ENCODE peak calls at places on chromosome 4, in five cellular contexts. J, Q, R, I and A are unnamed samples.

GRCh38 chr4:3047464-3048286 is 26.7 kb downstream of the HTT-AS start:
- DNase-seq in J (peak), Q (peak), R (peak), I (peak), A (peak)

GRCh38 chr4:7917669-7918068 is 22.0 kb downstream of the AFAP1 start:
- DNase-seq in J (no peak), Q (no peak), R (no peak), I (no peak), A (no peak)

GRCh38 chr4:56465599-56466295 is 1.7 kb upstream of the SRP72 start:
- DNase-seq in J (no peak), Q (no peak), R (no peak), I (no peak), A (no peak)

GRCh38 chr4:48078862-48079655 is 55.0 kb downstream of the TXK start:
- DNase-seq in J (no peak), Q (no peak), R (no peak), I (no peak), A (no peak)

GRCh38 chr4:39037491-39037825 is 5.2 kb upstream of the TMEM156 start:
- DNase-seq in J (no peak), Q (no peak), R (no peak), I (peak), A (no peak)

GRCh38 chr4:21946858-21947257 is 1.7 kb downstream of the KCNIP4 start:
- DNase-seq in J (no peak), Q (no peak), R (no peak), I (no peak), A (no peak)

GRCh38 chr4:176479745-176480144 is 160.0 kb downstream of the SPCS3 start:
- DNase-seq in J (no peak), Q (no peak), R (no peak), I (no peak), A (no peak)

GRCh38 chr4:91851456-91851855 is 452.3 kb upstream of the GRID2 start:
- DNase-seq in J (no peak), Q (no peak), R (no peak), I (no peak), A (no peak)

GRCh38 chr4:1660948-1661677 is 23.0 kb downstream of the FAM53A start:
- DNase-seq in J (no peak), Q (no peak), R (no peak), I (no peak), A (no peak)

GRCh38 chr4:79492148-79492547 is 84.1 kb upstream of the GK2 start:
- DNase-seq in J (no peak), Q (no peak), R (no peak), I (no peak), A (no peak)

GRCh38 chr4:166839615-166840251 is 394.6 kb downstream of the SPOCK3 start:
- DNase-seq in J (no peak), Q (no peak), R (no peak), I (no peak), A (no peak)

GRCh38 chr4:177785000-177785399 is 342.8 kb upstream of the AGA start:
- DNase-seq in J (no peak), Q (no peak), R (no peak), I (no peak), A (no peak)

GRCh38 chr4:145618210-145618911 is 824 bp upstream of the MMAA start:
- DNase-seq in J (peak), Q (peak), R (peak), I (peak), A (no peak)

GRCh38 chr4:168679397-168680176 is 182.7 kb downstream of the PALLD start:
- DNase-seq in J (no peak), Q (no peak), R (peak), I (peak), A (no peak)

GRCh38 chr4:30720021-30720655 is at the start of gene PCDH7:
- DNase-seq in J (no peak), Q (no peak), R (peak), I (peak), A (no peak)

GRCh38 chr4:182604161-182604591 is 313.0 kb downstream of the DCTD start:
- DNase-seq in J (no peak), Q (no peak), R (peak), I (no peak), A (no peak)

GRCh38 chr4:17336524-17336941 is 175.4 kb downstream of the QDPR start:
- DNase-seq in J (peak), Q (peak), R (no peak), I (no peak), A (no peak)

GRCh38 chr4:53307210-53307609 is 58.7 kb downstream of the SCFD2 start:
- DNase-seq in J (no peak), Q (no peak), R (no peak), I (no peak), A (no peak)

DNA sequence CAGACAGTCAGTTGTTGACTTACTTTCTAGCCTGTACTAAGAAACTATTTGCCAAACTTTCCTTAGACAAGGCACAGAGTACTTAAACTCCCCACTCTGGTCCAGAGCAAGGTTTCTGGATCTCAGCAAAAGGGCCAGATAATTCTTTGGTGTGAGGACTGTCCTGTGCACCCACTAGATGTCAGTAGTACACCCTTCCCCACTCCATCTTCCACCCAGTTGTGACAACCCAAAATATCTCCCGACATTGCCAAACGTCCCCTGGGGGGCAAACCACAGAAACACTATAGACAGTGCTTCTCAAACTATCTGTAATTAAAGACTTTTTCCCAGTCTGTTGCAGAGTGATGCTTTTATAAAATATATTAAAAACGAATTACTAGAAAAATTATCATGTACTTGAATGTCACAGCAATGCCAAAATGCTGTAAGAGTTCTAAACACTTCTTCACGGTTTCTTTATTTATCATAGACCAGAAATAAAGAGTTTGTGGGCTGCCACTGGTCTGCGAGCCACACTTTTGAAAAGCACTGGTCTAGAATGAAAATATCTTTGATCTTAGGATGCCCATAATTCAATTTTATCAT is 203.5 kb downstream of the PRDM5 start:
- DNase-seq in J (peak), Q (no peak), R (peak), I (peak), A (no peak)
- TF ChIP-seq CTCF in J (peak), Q (no peak), R (peak), I (peak), A (no peak)

GRCh38 chr4:6405417-6405747 is 67.0 kb downstream of the PPP2R2C start:
- DNase-seq in J (no peak), Q (no peak), R (no peak), I (no peak), A (no peak)

GRCh38 chr4:6404611-6405416 is 67.6 kb downstream of the PPP2R2C start:
- DNase-seq in J (no peak), Q (no peak), R (no peak), I (no peak), A (no peak)

GRCh38 chr4:6401797-6402196 is 70.6 kb downstream of the PPP2R2C start:
- DNase-seq in J (no peak), Q (no peak), R (no peak), I (no peak), A (no peak)

GRCh38 chr4:6403400-6403685 is 69.1 kb downstream of the PPP2R2C start:
- DNase-seq in J (no peak), Q (no peak), R (no peak), I (no peak), A (no peak)

GRCh38 chr4:6402566-6403399 is 69.6 kb downstream of the PPP2R2C start:
- DNase-seq in J (no peak), Q (no peak), R (no peak), I (no peak), A (no peak)
- TF ChIP-seq CTCF in J (no peak), Q (no peak), R (no peak), I (no peak), A (no peak)

GRCh38 chr4:113893546-113893945 is 85.9 kb downstream of the ARSJ start:
- DNase-seq in J (no peak), Q (no peak), R (no peak), I (no peak), A (no peak)
- TF ChIP-seq CTCF in J (no peak), Q (no peak), R (peak), I (no peak), A (no peak)

GRCh38 chr4:120873554-120873953 is 49.0 kb downstream of the PRDM5 start:
- DNase-seq in J (no peak), Q (no peak), R (no peak), I (no peak), A (no peak)
- TF ChIP-seq CTCF in J (no peak), Q (no peak), R (peak), I (no peak), A (no peak)

DNA sequence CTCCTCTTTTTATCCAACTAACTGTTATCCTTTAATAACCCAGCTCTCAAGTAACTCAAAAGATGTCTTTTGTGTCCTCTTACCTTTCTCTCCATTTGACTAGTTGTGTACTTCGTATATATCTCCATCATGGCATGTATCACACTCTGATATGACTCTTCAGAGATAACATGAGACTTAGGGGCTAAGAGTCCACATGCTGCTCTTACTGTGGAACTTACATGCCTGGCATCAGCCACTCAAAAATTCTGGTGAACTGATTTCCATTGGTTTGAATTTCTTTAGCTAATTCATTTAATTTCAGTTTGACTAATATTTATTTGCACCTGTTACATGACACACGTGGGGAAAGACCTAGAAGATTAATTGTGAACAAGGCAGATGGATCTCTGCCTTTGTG is 317.3 kb downstream of the HS3ST1 start:
- DNase-seq in J (no peak), Q (no peak), R (no peak), I (no peak), A (no peak)
- TF ChIP-seq CTCF in J (no peak), Q (no peak), R (no peak), I (no peak), A (no peak)